ENCODE peak calls at places on chromosomes 7 and 10, in six cellular contexts. U is anterior cingulate cortex, E is A549, R is NAMALWA, H is body of pancreas, B is transverse colon. V is an unnamed sample.
A peak's percentile ranks its signal among the peaks of the same experiment; 100 is the strongest.

GRCh38 chr7:157689269-157690057 is 352.7 kb downstream of the DNAJB6 start:
- DNase-seq in R (no peak), E (no peak), H (no peak), U (no peak), B (no peak), V (no peak)

GRCh38 chr10:129956902-129957673 is 7.0 kb downstream of the EBF3 start:
- DNase-seq in U (no peak), R (no peak), H (no peak), E (no peak), B (no peak), V (no peak)

GRCh38 chr7:2384354-2385243 is 18.8 kb upstream of the CHST12 start:
- DNase-seq in E (no peak), B (no peak), H (no peak), U (no peak), R (peak; percentile 53), V (no peak)

GRCh38 chr7:913736-914520 is 37.6 kb downstream of the GET4 start:
- DNase-seq in U (no peak), R (no peak), H (peak; percentile 53), B (peak; percentile 93), E (no peak), V (peak; percentile 48)

GRCh38 chr7:149734514-149735075 is 38.8 kb downstream of the ZNF467 start:
- DNase-seq in E (no peak), R (no peak), B (no peak), H (no peak), U (no peak), V (peak; percentile 37)

GRCh38 chr10:6507311-6507710 is 72.8 kb downstream of the PRKCQ start:
- DNase-seq in H (no peak), B (no peak), R (no peak), E (no peak), U (no peak), V (no peak)

GRCh38 chr7:140877249-140877524 is 47.5 kb downstream of the BRAF start:
- DNase-seq in R (no peak), U (no peak), B (no peak), E (no peak), H (no peak), V (no peak)

GRCh38 chr10:76946268-76946667 is 691.3 kb downstream of the KCNMA1 start:
- DNase-seq in B (no peak), U (no peak), R (no peak), H (no peak), E (no peak), V (no peak)

GRCh38 chr7:88309845-88310244 is 3.2 kb upstream of the STEAP4 start:
- DNase-seq in H (no peak), R (no peak), U (no peak), B (no peak), E (no peak), V (no peak)

GRCh38 chr7:2872296-2872874 is 28.3 kb upstream of the GNA12 start:
- DNase-seq in E (no peak), U (peak; percentile 21), B (no peak), H (no peak), R (no peak), V (no peak)

GRCh38 chr7:157010588-157011332 is at the start of gene MNX1:
- DNase-seq in H (peak; percentile 92), B (peak; percentile 89), R (no peak), E (peak; percentile 89), U (no peak), V (peak; percentile 97)

GRCh38 chr7:128810473-128810872 is 18.7 kb downstream of the CCDC136 start:
- DNase-seq in U (no peak), R (no peak), H (no peak), B (no peak), E (no peak), V (no peak)

GRCh38 chr10:103576862-103577261 is 83.4 kb downstream of the NEURL1 start:
- DNase-seq in B (no peak), E (no peak), H (peak; percentile 82), R (no peak), U (no peak), V (no peak)

GRCh38 chr7:127809285-127809702 is 157.3 kb downstream of the SND1 start:
- DNase-seq in H (no peak), U (peak; percentile 41), R (peak; percentile 15), B (no peak), E (no peak), V (peak; percentile 12)

GRCh38 chr10:73884017-73884416 is 9.7 kb upstream of the CAMK2G start:
- DNase-seq in H (no peak), E (no peak), B (no peak), U (no peak), R (no peak), V (no peak)

GRCh38 chr10:131514454-131514853 is 202.9 kb upstream of the TCERG1L start:
- DNase-seq in B (no peak), E (no peak), U (no peak), H (no peak), R (no peak), V (no peak)

GRCh38 chr7:34357068-34357467 is 300.9 kb upstream of the NPSR1 start:
- DNase-seq in U (no peak), B (no peak), R (no peak), H (no peak), E (no peak), V (no peak)

GRCh38 chr7:39934132-39934531 is 15.9 kb upstream of the CDK13 start:
- DNase-seq in E (no peak), B (no peak), U (no peak), H (no peak), R (no peak), V (no peak)

GRCh38 chr10:23157691-23158369 is 34.3 kb upstream of the PTF1A start:
- DNase-seq in E (peak; percentile 58), R (peak; percentile 66), H (peak; percentile 43), B (no peak), U (no peak), V (peak; percentile 34)

GRCh38 chr10:79320785-79321493 is 26.3 kb upstream of the PPIF start:
- DNase-seq in E (peak; percentile 83), H (no peak), R (no peak), U (no peak), B (no peak), V (no peak)

GRCh38 chr7:30880090-30880704 is 31.5 kb upstream of the AQP1 start:
- DNase-seq in H (no peak), R (no peak), U (no peak), E (no peak), B (no peak), V (no peak)

GRCh38 chr7:151383638-151384351 is 26.0 kb downstream of the WDR86 start:
- DNase-seq in E (no peak), R (no peak), B (no peak), H (no peak), U (no peak), V (no peak)